ENCODE peak calls at places on chromosome 9, in nine cellular contexts. W, Z, F, S, H, A, P, J and K are unnamed samples.

GRCh38 chr9:124278054-124278540 is 20.3 kb downstream of the NEK6 start:
- DNase-seq in W (no peak), Z (no peak), F (no peak), S (no peak), H (no peak), A (no peak), P (no peak), J (no peak), K (no peak)

GRCh38 chr9:77806697-77807096 is 158.6 kb upstream of the GNA14 start:
- DNase-seq in W (no peak), Z (no peak), F (no peak), S (no peak), H (no peak), A (no peak), P (no peak), J (no peak), K (no peak)

GRCh38 chr9:2298217-2298616 is 283.1 kb downstream of the SMARCA2 start:
- DNase-seq in W (no peak), Z (no peak), F (no peak), S (no peak), H (no peak), A (no peak), P (peak; percentile 1), J (no peak), K (no peak)

GRCh38 chr9:89720721-89721660 is 116.2 kb downstream of the GADD45G start:
- DNase-seq in W (no peak), Z (no peak), F (no peak), S (no peak), H (no peak), A (no peak), P (no peak), J (no peak), K (no peak)

GRCh38 chr9:26863074-26863473 is 29.5 kb downstream of the CAAP1 start:
- DNase-seq in W (no peak), Z (no peak), F (no peak), S (no peak), H (no peak), A (no peak), P (no peak), J (no peak), K (no peak)

GRCh38 chr9:19397845-19398244 is 11.0 kb upstream of the ACER2 start:
- DNase-seq in W (no peak), Z (no peak), F (no peak), S (no peak), H (no peak), A (no peak), P (no peak), J (no peak), K (peak; percentile 67)

GRCh38 chr9:1701113-1701512 is 314.0 kb upstream of the SMARCA2 start:
- DNase-seq in W (no peak), Z (no peak), F (no peak), S (no peak), H (no peak), A (no peak), P (no peak), J (no peak), K (no peak)

GRCh38 chr9:19441730-19442129 is 32.9 kb downstream of the ACER2 start:
- DNase-seq in W (no peak), Z (no peak), F (peak; percentile 47), S (no peak), H (no peak), A (no peak), P (no peak), J (no peak), K (no peak)

GRCh38 chr9:6955251-6955921 is 197.6 kb downstream of the KDM4C start:
- DNase-seq in W (no peak), Z (no peak), F (peak; percentile 83), S (no peak), H (no peak), A (no peak), P (no peak), J (no peak), K (no peak)

GRCh38 chr9:81032030-81032572 is 657.2 kb downstream of the TLE1 start:
- DNase-seq in W (no peak), Z (no peak), F (no peak), S (no peak), H (no peak), A (no peak), P (no peak), J (no peak), K (no peak)

GRCh38 chr9:105510024-105510423 is 47.9 kb upstream of the FKTN start:
- DNase-seq in W (no peak), Z (no peak), F (peak; percentile 12), S (no peak), H (no peak), A (no peak), P (no peak), J (no peak), K (no peak)

GRCh38 chr9:69028754-69029153 is 6.8 kb upstream of the FXN start:
- DNase-seq in W (no peak), Z (no peak), F (no peak), S (peak; percentile 18), H (no peak), A (no peak), P (no peak), J (no peak), K (no peak)

GRCh38 chr9:117178596-117179111 is 236.2 kb downstream of the ASTN2 start:
- DNase-seq in W (no peak), Z (no peak), F (no peak), S (no peak), H (no peak), A (no peak), P (no peak), J (no peak), K (no peak)

GRCh38 chr9:21817176-21817575 is 14.7 kb downstream of the MTAP start:
- DNase-seq in W (no peak), Z (no peak), F (no peak), S (no peak), H (no peak), A (no peak), P (no peak), J (no peak), K (no peak)

GRCh38 chr9:95720496-95720895 is 155.0 kb upstream of the ERCC6L2 start:
- DNase-seq in W (no peak), Z (no peak), F (no peak), S (no peak), H (no peak), A (no peak), P (no peak), J (no peak), K (no peak)

GRCh38 chr9:87557996-87558395 is 60.3 kb downstream of the DAPK1 start:
- DNase-seq in W (no peak), Z (no peak), F (no peak), S (no peak), H (no peak), A (no peak), P (no peak), J (no peak), K (peak; percentile 67)

GRCh38 chr9:92947268-92948031 is at the start of gene FGD3:
- DNase-seq in W (no peak), Z (no peak), F (no peak), S (peak; percentile 76), H (no peak), A (peak; percentile 88), P (peak; percentile 68), J (no peak), K (peak; percentile 43)

GRCh38 chr9:136044207-136044970 is 50.7 kb downstream of the NACC2 start:
- DNase-seq in W (peak; percentile 77), Z (no peak), F (no peak), S (peak; percentile 76), H (no peak), A (no peak), P (no peak), J (no peak), K (peak; percentile 14)

GRCh38 chr9:133340256-133340655 is 4.3 kb upstream of the SURF6 start:
- DNase-seq in W (peak; percentile 88), Z (no peak), F (no peak), S (no peak), H (no peak), A (no peak), P (no peak), J (no peak), K (no peak)
- TF ChIP-seq POLR2A in W (no peak), Z (no peak), F (no peak), S (no peak), H (no peak), A (no peak), P (no peak), J (no peak), K (no peak)

DNA sequence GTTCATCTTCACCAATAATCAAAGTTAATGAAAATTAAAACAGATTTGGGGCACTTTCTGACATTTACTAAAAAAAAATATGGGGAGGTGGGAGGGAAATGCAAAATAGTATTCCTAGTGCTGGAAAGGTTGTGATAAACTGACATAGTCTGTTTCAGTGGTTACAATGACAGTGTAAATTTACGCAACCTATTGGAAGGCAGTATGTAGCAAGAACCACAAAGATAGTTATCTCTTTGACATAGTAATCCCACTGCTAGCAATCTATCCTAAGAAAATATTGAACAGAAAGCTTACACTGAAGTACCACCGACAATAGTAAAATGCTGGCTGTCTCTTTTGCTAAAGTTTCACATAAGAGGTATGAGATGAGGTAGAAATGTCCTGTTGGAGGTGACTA is 15.1 kb upstream of the EPB41L4B start:
- DNase-seq in W (no peak), Z (no peak), F (no peak), S (no peak), H (no peak), A (no peak), P (no peak), J (no peak), K (no peak)
- TF ChIP-seq POLR2AphosphoS5 in W (no peak), Z (no peak), F (no peak), S (no peak), H (no peak), A (no peak), P (no peak), J (no peak), K (no peak)

DNA sequence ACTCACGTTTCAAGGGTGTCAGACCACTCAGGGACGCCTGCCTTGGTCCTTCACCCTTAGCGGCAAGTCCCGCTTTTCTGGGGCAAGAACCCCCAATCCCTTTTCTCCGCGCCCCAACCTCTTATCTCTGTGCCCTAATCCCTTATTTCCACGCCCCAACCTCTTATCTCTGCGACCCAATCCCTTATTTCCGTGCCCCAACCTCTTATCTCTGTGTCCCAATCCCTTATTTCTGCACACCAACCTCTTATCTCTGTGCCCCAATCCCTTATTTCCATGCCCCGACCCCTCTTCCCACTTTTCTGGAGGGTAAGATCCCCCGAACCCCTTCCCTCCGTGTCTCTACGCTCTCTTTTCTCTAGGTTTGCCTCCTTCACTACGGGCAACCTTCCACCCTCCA is 139.4 kb downstream of the DAB2IP start:
- DNase-seq in W (no peak), Z (no peak), F (no peak), S (no peak), H (no peak), A (no peak), P (no peak), J (no peak), K (no peak)
- TF ChIP-seq POLR2A in W (no peak), Z (no peak), F (no peak), S (no peak), H (no peak), A (no peak), P (no peak), J (no peak), K (no peak)

GRCh38 chr9:85056203-85056572 is 386.7 kb downstream of the NTRK2 start:
- DNase-seq in W (no peak), Z (no peak), F (no peak), S (no peak), H (no peak), A (no peak), P (no peak), J (no peak), K (no peak)

GRCh38 chr9:85055506-85056202 is 386.1 kb downstream of the NTRK2 start:
- DNase-seq in W (no peak), Z (no peak), F (no peak), S (no peak), H (no peak), A (no peak), P (no peak), J (no peak), K (no peak)

GRCh38 chr9:85053206-85053605 is 383.7 kb downstream of the NTRK2 start:
- DNase-seq in W (no peak), Z (no peak), F (no peak), S (no peak), H (no peak), A (no peak), P (no peak), J (no peak), K (no peak)
- TF ChIP-seq POLR2AphosphoS5 in W (no peak), Z (no peak), F (no peak), S (no peak), H (no peak), A (no peak), P (no peak), J (no peak), K (no peak)